ENCODE peak calls at places on chromosomes 1 and 21, in five cellular contexts. L, A, I, J and G are unnamed samples.

GRCh38 chr1:201282931-201283829 is at the start of gene PKP1:
- DNase-seq in L (peak; percentile 29), A (no peak), I (peak; percentile 100), J (peak; percentile 58), G (peak; percentile 98)

GRCh38 chr1:70041317-70042045 is 163.9 kb downstream of the LRRC40 start:
- DNase-seq in L (no peak), A (no peak), I (no peak), J (no peak), G (no peak)

GRCh38 chr21:41752231-41752681 is 14.6 kb downstream of the RIPK4 start:
- DNase-seq in L (no peak), A (no peak), I (peak; percentile 81), J (peak; percentile 44), G (peak; percentile 95)

GRCh38 chr1:85148524-85149250 is 52.1 kb downstream of the SYDE2 start:
- DNase-seq in L (peak; percentile 20), A (no peak), I (no peak), J (no peak), G (peak; percentile 46)

GRCh38 chr1:93844262-93845045 is 34.6 kb downstream of the DNTTIP2 start:
- DNase-seq in L (peak; percentile 69), A (peak; percentile 83), I (peak; percentile 85), J (no peak), G (peak; percentile 82)

GRCh38 chr21:46294647-46295176 is 8.6 kb downstream of the YBEY start:
- DNase-seq in L (no peak), A (no peak), I (no peak), J (no peak), G (peak; percentile 33)

GRCh38 chr1:63463248-63463647 is 59.8 kb downstream of the ITGB3BP start:
- DNase-seq in L (no peak), A (peak; percentile 87), I (peak; percentile 45), J (no peak), G (peak; percentile 18)

GRCh38 chr1:181090653-181091126 is 2.2 kb downstream of the IER5 start:
- DNase-seq in L (no peak), A (peak; percentile 51), I (peak; percentile 39), J (no peak), G (no peak)

GRCh38 chr1:206094024-206094423 is 23.2 kb downstream of the AVPR1B start:
- DNase-seq in L (no peak), A (no peak), I (no peak), J (no peak), G (peak; percentile 78)

GRCh38 chr1:5477716-5478115 is 514.5 kb downstream of the NPHP4 start:
- DNase-seq in L (no peak), A (no peak), I (no peak), J (no peak), G (no peak)

GRCh38 chr1:998905-999796 is 746 bp downstream of the HES4 start:
- DNase-seq in L (peak; percentile 70), A (no peak), I (peak; percentile 65), J (peak; percentile 61), G (peak; percentile 60)

GRCh38 chr1:56297948-56298347 is 281.4 kb downstream of the PLPP3 start:
- DNase-seq in L (no peak), A (no peak), I (no peak), J (no peak), G (no peak)

GRCh38 chr1:7584643-7585042 is 186.5 kb upstream of the VAMP3 start:
- DNase-seq in L (no peak), A (no peak), I (no peak), J (peak; percentile 10), G (no peak)

GRCh38 chr1:148362141-148362929 is 120.8 kb downstream of the PPIAL4G start:
- DNase-seq in L (peak; percentile 31), A (no peak), I (no peak), J (no peak), G (no peak)

GRCh38 chr1:31564606-31564989 is 11.7 kb upstream of the TINAGL1 start:
- DNase-seq in L (no peak), A (no peak), I (no peak), J (no peak), G (no peak)

GRCh38 chr1:166679369-166679768 is 159.9 kb upstream of the POGK start:
- DNase-seq in L (no peak), A (no peak), I (no peak), J (no peak), G (no peak)

GRCh38 chr1:114328505-114328904 is 174.8 kb upstream of the SYT6 start:
- DNase-seq in L (no peak), A (no peak), I (no peak), J (no peak), G (no peak)

GRCh38 chr1:9852004-9852403 is 28.2 kb upstream of the CLSTN1 start:
- DNase-seq in L (no peak), A (no peak), I (no peak), J (no peak), G (no peak)
- H3K4me3 ChIP-seq in L (no peak overlapping the region), A (no peak overlapping the region), I (no peak overlapping the region), J (no peak overlapping the region), G (no peak overlapping the region)

GRCh38 chr1:41152622-41153044 is 89.5 kb downstream of the SCMH1 start:
- DNase-seq in L (no peak), A (no peak), I (peak; percentile 96), J (peak; percentile 51), G (peak; percentile 49)
- H3K27ac ChIP-seq in L (peak overlapping the region; percentile 93), A (no peak overlapping the region), I (peak overlapping the region; percentile 80), J (peak overlapping the region; percentile 89), G (peak overlapping the region; percentile 38)

GRCh38 chr1:243266231-243266630 is 10.4 kb downstream of the SDCCAG8 start:
- DNase-seq in L (no peak), A (no peak), I (no peak), J (no peak), G (no peak)
- H3K4me1 ChIP-seq in L (peaks cover 16% of the 10 kb centered on the region), A (peaks cover 77% of the 10 kb centered on the region), I (peaks cover 46% of the 10 kb centered on the region), J (peaks cover 10% of the 10 kb centered on the region), G (no peaks in the 10 kb centered on the region)

DNA sequence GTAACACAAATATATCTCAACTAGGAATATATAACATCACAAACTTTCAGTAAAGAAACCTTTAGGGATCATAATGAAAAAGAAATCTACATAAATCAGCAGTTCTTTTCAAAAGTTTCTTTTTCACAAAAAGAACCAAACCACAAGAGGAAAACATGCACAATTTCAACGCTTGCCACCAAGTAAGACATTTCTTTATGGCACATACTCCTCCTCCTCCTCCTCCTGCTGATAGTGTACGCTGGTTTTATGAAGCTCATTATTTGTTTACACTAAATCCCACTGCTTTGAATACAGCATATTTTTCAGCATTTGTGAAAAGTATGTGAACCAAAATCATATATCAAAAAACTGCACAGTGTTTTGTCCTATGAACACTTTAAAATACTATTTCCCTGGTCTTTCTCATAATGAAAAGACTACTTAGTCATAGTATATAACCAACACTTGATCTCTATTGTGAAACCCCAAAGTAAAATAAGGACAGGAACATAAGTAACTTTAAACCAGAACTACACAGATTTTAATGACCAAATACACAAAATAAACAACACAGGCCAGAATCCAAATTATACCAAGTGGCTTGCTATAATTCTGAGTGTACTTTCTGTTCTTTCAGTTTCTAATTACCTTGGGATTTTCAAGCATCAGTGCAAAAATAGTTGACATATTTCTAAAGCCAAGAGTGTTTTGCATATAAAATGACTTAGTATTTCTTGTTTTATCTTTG is 184.2 kb downstream of the EIF4G3 start:
- DNase-seq in L (no peak), A (no peak), I (no peak), J (no peak), G (no peak)
- H3K4me3 ChIP-seq in L (no peak overlapping the region), A (no peak overlapping the region), I (no peak overlapping the region), J (no peak overlapping the region), G (no peak overlapping the region)

GRCh38 chr1:101476541-101476940 is 239.7 kb downstream of the S1PR1 start:
- DNase-seq in L (no peak), A (no peak), I (no peak), J (no peak), G (no peak)

GRCh38 chr1:101483982-101484381 is 247.2 kb downstream of the S1PR1 start:
- DNase-seq in L (no peak), A (no peak), I (no peak), J (no peak), G (no peak)

GRCh38 chr1:101484896-101485412 is 248.1 kb downstream of the S1PR1 start:
- DNase-seq in L (no peak), A (no peak), I (no peak), J (no peak), G (no peak)

GRCh38 chr1:101482306-101482705 is 245.5 kb downstream of the S1PR1 start:
- DNase-seq in L (peak; percentile 52), A (no peak), I (no peak), J (no peak), G (no peak)

DNA sequence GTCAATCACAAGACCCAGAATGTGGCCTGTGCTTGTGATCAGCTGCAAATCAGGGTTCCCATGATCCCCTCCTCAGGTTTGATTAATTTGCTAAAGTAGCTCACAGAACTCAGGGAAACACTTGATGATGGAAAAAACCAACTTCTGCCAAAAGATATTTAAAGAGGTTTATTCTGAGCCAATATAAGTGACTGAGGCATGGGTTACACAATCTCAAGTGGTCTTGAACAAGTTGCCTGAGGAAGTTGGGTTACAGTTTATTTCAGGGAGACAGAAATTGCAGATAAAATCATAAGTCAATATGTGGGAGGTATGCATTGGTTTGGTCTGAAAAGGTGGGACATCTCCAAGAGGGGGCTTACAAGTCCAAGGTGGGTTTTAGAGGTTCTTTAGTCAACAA is 243.1 kb downstream of the S1PR1 start:
- DNase-seq in L (no peak), A (no peak), I (no peak), J (no peak), G (no peak)
- H3K27ac ChIP-seq in L (no peak overlapping the region), A (no peak overlapping the region), I (no peak overlapping the region), J (no peak overlapping the region), G (no peak overlapping the region)

GRCh38 chr1:177937174-177937770 is 32.6 kb downstream of the SEC16B start:
- DNase-seq in L (no peak), A (no peak), I (no peak), J (no peak), G (no peak)

GRCh38 chr1:177934927-177935326 is 34.9 kb downstream of the SEC16B start:
- DNase-seq in L (peak; percentile 51), A (no peak), I (no peak), J (no peak), G (no peak)

GRCh38 chr1:177940682-177941081 is 29.2 kb downstream of the SEC16B start:
- DNase-seq in L (no peak), A (no peak), I (no peak), J (no peak), G (no peak)

GRCh38 chr1:177936016-177936415 is 33.8 kb downstream of the SEC16B start:
- DNase-seq in L (no peak), A (no peak), I (no peak), J (no peak), G (no peak)

DNA sequence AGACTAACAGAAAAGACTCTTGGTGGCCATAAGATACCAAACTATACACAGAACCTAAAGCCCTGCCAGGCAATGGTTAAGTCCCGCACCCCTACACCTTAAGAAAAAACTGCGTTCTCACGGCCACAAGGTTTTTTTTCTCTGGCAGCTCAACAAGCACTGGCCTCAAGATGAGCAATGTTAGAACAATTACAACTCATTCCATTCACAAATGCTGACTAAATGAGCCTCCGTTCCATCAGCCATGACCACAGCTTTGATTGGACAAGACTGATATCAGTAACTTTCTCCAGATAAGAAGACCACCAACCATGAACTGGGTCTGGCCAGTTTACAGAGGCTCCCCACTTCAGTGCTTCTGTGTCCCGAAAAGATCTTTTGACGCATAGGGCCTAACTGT is 31.9 kb downstream of the SEC16B start:
- DNase-seq in L (no peak), A (no peak), I (no peak), J (no peak), G (no peak)
- H3K4me1 ChIP-seq in L (peaks cover 5% of the 10 kb centered on the region), A (peaks cover 7% of the 10 kb centered on the region), I (no peaks in the 10 kb centered on the region), J (no peaks in the 10 kb centered on the region), G (no peaks in the 10 kb centered on the region)

GRCh38 chr1:43856188-43856587 is 77.4 kb upstream of the ARTN start:
- DNase-seq in L (no peak), A (no peak), I (no peak), J (no peak), G (no peak)
- H3K4me3 ChIP-seq in L (no peak overlapping the region), A (no peak overlapping the region), I (no peak overlapping the region), J (no peak overlapping the region), G (no peak overlapping the region)